ENCODE peak calls at places on chromosome X, in five cellular contexts. One of them, this sample, is unnamed.
A peak's percentile ranks its signal among the peaks of the same experiment; 100 is the strongest.

GRCh38 chrX:19695884-19696283 is 180.6 kb upstream of the MAP3K15 start:
- DNase-seq in transverse colon: no peak
- DNase-seq in bronchial epithelial cell: peak; percentile 65
- DNase-seq in GM06990: no peak
- DNase-seq in HFFc6: no peak
- DNase-seq in this sample: no peak

GRCh38 chrX:42149786-42150185 is 226.4 kb upstream of the CASK start:
- DNase-seq in transverse colon: no peak
- DNase-seq in GM06990: no peak
- DNase-seq in bronchial epithelial cell: peak; percentile 1
- DNase-seq in HFFc6: no peak
- DNase-seq in this sample: no peak

GRCh38 chrX:5708209-5708608 is 520.5 kb downstream of the NLGN4X start:
- DNase-seq in transverse colon: no peak
- DNase-seq in GM06990: no peak
- DNase-seq in bronchial epithelial cell: no peak
- DNase-seq in HFFc6: no peak
- DNase-seq in this sample: no peak

GRCh38 chrX:136546369-136546768 is 14.4 kb downstream of the VGLL1 start:
- DNase-seq in transverse colon: no peak
- DNase-seq in GM06990: no peak
- DNase-seq in HFFc6: no peak
- DNase-seq in bronchial epithelial cell: no peak
- DNase-seq in this sample: no peak

GRCh38 chrX:19840899-19841648 is 46.3 kb downstream of the SH3KBP1 start:
- DNase-seq in HFFc6: no peak
- DNase-seq in transverse colon: no peak
- DNase-seq in bronchial epithelial cell: no peak
- DNase-seq in GM06990: no peak
- DNase-seq in this sample: no peak

GRCh38 chrX:139194571-139195280 is 335.8 kb upstream of the F9 start:
- DNase-seq in bronchial epithelial cell: peak; percentile 48
- DNase-seq in transverse colon: peak; percentile 18
- DNase-seq in GM06990: peak; percentile 21
- DNase-seq in HFFc6: no peak
- DNase-seq in this sample: no peak

GRCh38 chrX:71989768-71990167 is 79.1 kb downstream of the NHSL2 start:
- DNase-seq in HFFc6: no peak
- DNase-seq in transverse colon: no peak
- DNase-seq in GM06990: no peak
- DNase-seq in bronchial epithelial cell: peak; percentile 71
- DNase-seq in this sample: no peak

GRCh38 chrX:108312938-108313337 is 125.3 kb downstream of the COL4A6 start:
- DNase-seq in GM06990: no peak
- DNase-seq in transverse colon: no peak
- DNase-seq in HFFc6: peak; percentile 41
- DNase-seq in bronchial epithelial cell: peak; percentile 88
- DNase-seq in this sample: peak; percentile 16

GRCh38 chrX:73562986-73563739 is at the start of gene CHIC1:
- DNase-seq in bronchial epithelial cell: peak; percentile 43
- DNase-seq in GM06990: peak; percentile 81
- DNase-seq in transverse colon: peak; percentile 66
- DNase-seq in HFFc6: peak; percentile 51
- DNase-seq in this sample: peak; percentile 24

GRCh38 chrX:120791013-120791643 is 84.5 kb downstream of the CT47B1 start:
- DNase-seq in GM06990: no peak
- DNase-seq in transverse colon: peak; percentile 9
- DNase-seq in bronchial epithelial cell: peak; percentile 47
- DNase-seq in HFFc6: peak; percentile 64
- DNase-seq in this sample: peak; percentile 56

GRCh38 chrX:97844943-97845342 is 961.2 kb downstream of the RPA4 start:
- DNase-seq in GM06990: no peak
- DNase-seq in bronchial epithelial cell: no peak
- DNase-seq in transverse colon: no peak
- DNase-seq in HFFc6: no peak
- DNase-seq in this sample: no peak

GRCh38 chrX:22109442-22109841 is 77.3 kb downstream of the PHEX start:
- DNase-seq in GM06990: no peak
- DNase-seq in bronchial epithelial cell: peak; percentile 79
- DNase-seq in transverse colon: no peak
- DNase-seq in HFFc6: peak; percentile 41
- DNase-seq in this sample: no peak

GRCh38 chrX:2351999-2352995 is 148.5 kb downstream of the DHRSX start:
- DNase-seq in HFFc6: peak; percentile 98
- DNase-seq in bronchial epithelial cell: peak; percentile 22
- DNase-seq in GM06990: no peak
- DNase-seq in transverse colon: no peak
- DNase-seq in this sample: peak; percentile 82

GRCh38 chrX:107503996-107504395 is 54.5 kb downstream of the FRMPD3 start:
- DNase-seq in GM06990: no peak
- DNase-seq in transverse colon: no peak
- DNase-seq in HFFc6: no peak
- DNase-seq in bronchial epithelial cell: no peak
- DNase-seq in this sample: no peak

GRCh38 chrX:121853762-121854613 is 806.6 kb downstream of the GLUD2 start:
- DNase-seq in GM06990: no peak
- DNase-seq in bronchial epithelial cell: no peak
- DNase-seq in HFFc6: no peak
- DNase-seq in transverse colon: no peak
- DNase-seq in this sample: no peak

GRCh38 chrX:121854614-121854911 is 807.2 kb downstream of the GLUD2 start:
- DNase-seq in GM06990: no peak
- DNase-seq in HFFc6: no peak
- DNase-seq in transverse colon: no peak
- DNase-seq in bronchial epithelial cell: no peak
- DNase-seq in this sample: no peak

GRCh38 chrX:121851033-121851432 is 803.6 kb downstream of the GLUD2 start:
- DNase-seq in bronchial epithelial cell: peak; percentile 51
- DNase-seq in HFFc6: no peak
- DNase-seq in GM06990: no peak
- DNase-seq in transverse colon: no peak
- DNase-seq in this sample: no peak
- TF ChIP-seq CTCF in bronchial epithelial cell: no peak
- TF ChIP-seq CTCF in HFFc6: no peak
- TF ChIP-seq CTCF in GM06990: no peak
- TF ChIP-seq CTCF in transverse colon: no peak
- TF ChIP-seq CTCF in this sample: no peak

GRCh38 chrX:68487254-68487653 is 11.6 kb upstream of the YIPF6 start:
- DNase-seq in bronchial epithelial cell: no peak
- DNase-seq in HFFc6: no peak
- DNase-seq in transverse colon: no peak
- DNase-seq in GM06990: no peak
- DNase-seq in this sample: no peak

GRCh38 chrX:68488657-68489056 is 10.2 kb upstream of the YIPF6 start:
- DNase-seq in bronchial epithelial cell: no peak
- DNase-seq in HFFc6: no peak
- DNase-seq in GM06990: no peak
- DNase-seq in transverse colon: peak; percentile 71
- DNase-seq in this sample: no peak

GRCh38 chrX:68487924-68488323 is 10.9 kb upstream of the YIPF6 start:
- DNase-seq in GM06990: no peak
- DNase-seq in bronchial epithelial cell: no peak
- DNase-seq in transverse colon: no peak
- DNase-seq in HFFc6: no peak
- DNase-seq in this sample: no peak

GRCh38 chrX:68492583-68492982 is 6.3 kb upstream of the YIPF6 start:
- DNase-seq in bronchial epithelial cell: no peak
- DNase-seq in transverse colon: no peak
- DNase-seq in HFFc6: no peak
- DNase-seq in GM06990: no peak
- DNase-seq in this sample: no peak

DNA sequence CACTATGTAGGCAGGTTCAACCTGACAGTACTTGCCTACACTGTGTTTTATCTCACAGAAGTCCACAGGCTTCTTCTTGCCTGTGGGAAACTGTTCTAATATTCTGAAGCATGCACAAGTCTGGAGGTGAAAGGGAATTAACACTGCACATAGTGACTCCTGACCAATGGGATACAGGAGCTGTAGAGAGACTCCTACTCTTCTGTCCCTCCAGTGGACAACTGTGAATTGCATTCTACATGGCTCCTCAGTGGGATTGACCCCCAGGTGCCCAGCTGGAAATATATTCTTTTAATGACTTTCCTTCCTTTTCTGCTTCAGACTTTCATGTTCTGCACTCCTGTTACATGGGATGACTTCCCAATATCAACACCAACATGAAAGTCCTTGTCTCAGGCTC is 8.2 kb upstream of the YIPF6 start:
- DNase-seq in bronchial epithelial cell: peak; percentile 38
- DNase-seq in HFFc6: peak; percentile 30
- DNase-seq in GM06990: no peak
- DNase-seq in transverse colon: no peak
- DNase-seq in this sample: no peak
- TF ChIP-seq CTCF in bronchial epithelial cell: peak; percentile 46
- TF ChIP-seq CTCF in HFFc6: peak; percentile 66
- TF ChIP-seq CTCF in GM06990: no peak
- TF ChIP-seq CTCF in transverse colon: peak; percentile 29
- TF ChIP-seq CTCF in this sample: peak; percentile 32

GRCh38 chrX:79081895-79082512 is 62.5 kb upstream of the GPR174 start:
- DNase-seq in bronchial epithelial cell: peak; percentile 25
- DNase-seq in transverse colon: no peak
- DNase-seq in HFFc6: peak; percentile 2
- DNase-seq in GM06990: peak; percentile 21
- DNase-seq in this sample: no peak
- TF ChIP-seq CTCF in bronchial epithelial cell: peak; percentile 27
- TF ChIP-seq CTCF in transverse colon: peak; percentile 50
- TF ChIP-seq CTCF in HFFc6: peak; percentile 77
- TF ChIP-seq CTCF in GM06990: peak; percentile 57
- TF ChIP-seq CTCF in this sample: peak; percentile 54

GRCh38 chrX:95675011-95675410 is 1009.6 kb upstream of the DIAPH2 start:
- DNase-seq in HFFc6: no peak
- DNase-seq in GM06990: no peak
- DNase-seq in transverse colon: no peak
- DNase-seq in bronchial epithelial cell: peak; percentile 9
- DNase-seq in this sample: no peak
- TF ChIP-seq CTCF in HFFc6: no peak
- TF ChIP-seq CTCF in GM06990: no peak
- TF ChIP-seq CTCF in transverse colon: no peak
- TF ChIP-seq CTCF in bronchial epithelial cell: no peak
- TF ChIP-seq CTCF in this sample: no peak

DNA sequence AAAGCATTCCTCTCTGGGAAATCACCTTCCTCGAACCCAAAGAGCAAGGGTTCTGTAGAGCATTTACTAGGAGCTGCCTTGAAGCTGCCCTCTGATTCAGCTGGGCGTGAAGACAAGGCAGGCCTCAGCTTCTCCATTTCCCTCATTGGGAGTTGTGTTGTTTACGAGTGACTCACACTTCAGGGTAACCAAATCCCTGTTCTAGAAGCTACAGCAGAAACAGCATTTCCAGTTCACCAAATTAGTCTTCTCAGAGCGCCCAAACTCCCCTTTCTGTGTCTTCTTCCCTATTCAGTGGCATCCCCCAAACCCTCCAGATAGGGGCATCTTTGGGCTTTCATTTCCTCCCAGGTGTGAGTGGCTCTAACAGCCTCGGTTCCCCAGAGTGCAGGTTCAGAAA is 858 bp upstream of the XPNPEP2 start:
- DNase-seq in transverse colon: no peak
- DNase-seq in bronchial epithelial cell: peak; percentile 79
- DNase-seq in HFFc6: peak; percentile 39
- DNase-seq in GM06990: no peak
- DNase-seq in this sample: no peak
- TF ChIP-seq CTCF in transverse colon: no peak
- TF ChIP-seq CTCF in bronchial epithelial cell: no peak
- TF ChIP-seq CTCF in HFFc6: no peak
- TF ChIP-seq CTCF in GM06990: no peak
- TF ChIP-seq CTCF in this sample: no peak

GRCh38 chrX:46255066-46255465 is 290.2 kb downstream of the ZNF674 start:
- DNase-seq in HFFc6: no peak
- DNase-seq in transverse colon: no peak
- DNase-seq in GM06990: no peak
- DNase-seq in bronchial epithelial cell: no peak
- DNase-seq in this sample: no peak
- TF ChIP-seq CTCF in HFFc6: no peak
- TF ChIP-seq CTCF in transverse colon: no peak
- TF ChIP-seq CTCF in GM06990: no peak
- TF ChIP-seq CTCF in bronchial epithelial cell: no peak
- TF ChIP-seq CTCF in this sample: no peak

This sample was measured in AG09319.